ENCODE peak calls at places on chromosomes 3 and 15, in ten cellular contexts. Q is CD8-positive, alpha-beta memory T cell; A is endodermal cell; F is IMR-90; B is cardiac muscle cell; R is aorta; G is osteoblast; O is thyroid gland; W is transverse colon; H is heart right ventricle. Y is an unnamed sample.

GRCh38 chr15:74365619-74366445 is 1.6 kb downstream of the CYP11A1 start:
- DNase-seq in W (peak; percentile 27), A (peak; percentile 87), B (peak; percentile 86), H (peak; percentile 44), G (peak; percentile 92), F (peak; percentile 41), O (peak; percentile 28), R (peak; percentile 65), Q (no peak), Y (no peak)

GRCh38 chr3:44030690-44031344 is 210.9 kb upstream of the TOPAZ1 start:
- DNase-seq in O (no peak), A (no peak), H (no peak), Q (no peak), B (peak; percentile 2), F (no peak), W (no peak), G (no peak), R (no peak), Y (no peak)

GRCh38 chr3:64023861-64024223 is 548 bp upstream of the PSMD6 start:
- DNase-seq in Q (no peak), O (no peak), R (no peak), F (peak; percentile 11), A (no peak), W (no peak), B (peak; percentile 36), H (no peak), G (no peak), Y (peak; percentile 8)

GRCh38 chr3:150248116-150248864 is 159.8 kb upstream of the TSC22D2 start:
- DNase-seq in W (no peak), H (no peak), Q (no peak), F (peak; percentile 94), R (no peak), B (peak; percentile 92), A (no peak), G (peak; percentile 66), O (no peak), Y (peak; percentile 11)

GRCh38 chr15:65085990-65086679 is 9.6 kb downstream of the KBTBD13 start:
- DNase-seq in Q (no peak), H (no peak), F (peak; percentile 16), G (peak; percentile 84), O (peak; percentile 55), B (no peak), A (peak; percentile 89), R (no peak), W (peak; percentile 57), Y (peak; percentile 20)

GRCh38 chr3:149224736-149225594 is 3.3 kb upstream of the CP start:
- DNase-seq in R (no peak), A (no peak), F (peak; percentile 92), B (peak; percentile 84), Q (no peak), G (peak; percentile 77), O (no peak), H (no peak), W (no peak), Y (no peak)

GRCh38 chr15:99931703-99932603 is 198.7 kb upstream of the LYSMD4 start:
- DNase-seq in R (no peak), O (no peak), A (peak; percentile 42), Q (no peak), G (peak; percentile 79), H (no peak), B (no peak), W (no peak), F (no peak), Y (no peak)

GRCh38 chr3:184380210-184380626 is 364 bp downstream of the CHRD start:
- DNase-seq in A (peak; percentile 88), R (peak; percentile 84), F (no peak), Q (no peak), G (peak; percentile 99), H (peak; percentile 69), O (peak; percentile 43), W (peak; percentile 65), B (peak; percentile 51), Y (no peak)

GRCh38 chr3:29275309-29275708 is 5.6 kb upstream of the RBMS3 start:
- DNase-seq in B (peak; percentile 62), G (peak; percentile 43), R (no peak), A (no peak), F (peak; percentile 61), Q (no peak), W (peak; percentile 23), O (no peak), H (peak; percentile 34), Y (no peak)

GRCh38 chr15:25931846-25932245 is 68.7 kb upstream of the ATP10A start:
- DNase-seq in F (peak; percentile 20), B (no peak), W (no peak), Q (no peak), A (no peak), O (no peak), G (no peak), R (no peak), H (no peak), Y (no peak)

GRCh38 chr3:140568842-140569520 is 108.9 kb upstream of the TRIM42 start:
- DNase-seq in G (no peak), H (peak; percentile 73), B (peak; percentile 6), O (peak; percentile 84), W (no peak), F (no peak), R (peak; percentile 50), Q (no peak), A (no peak), Y (no peak)

GRCh38 chr15:42494998-42495360 is 455 bp upstream of the SNAP23 start:
- DNase-seq in O (peak; percentile 23), R (peak; percentile 64), B (peak; percentile 80), H (peak; percentile 77), W (peak; percentile 57), Q (no peak), F (peak; percentile 77), A (no peak), G (peak; percentile 94), Y (no peak)

GRCh38 chr15:60155661-60156060 is 151.6 kb downstream of the FOXB1 start:
- DNase-seq in Q (no peak), O (no peak), A (no peak), W (no peak), R (no peak), H (no peak), F (peak; percentile 16), G (peak; percentile 47), B (peak; percentile 54), Y (no peak)

GRCh38 chr3:112687214-112687613 is 46.3 kb upstream of the CCDC80 start:
- DNase-seq in H (no peak), F (no peak), W (no peak), G (no peak), R (no peak), Q (no peak), B (no peak), O (no peak), A (no peak), Y (no peak)

GRCh38 chr3:126130981-126131750 is 47.2 kb upstream of the SLC41A3 start:
- DNase-seq in W (peak; percentile 5), A (peak; percentile 30), O (no peak), R (peak; percentile 29), H (peak; percentile 2), G (no peak), Q (no peak), B (no peak), F (no peak), Y (no peak)

DNA sequence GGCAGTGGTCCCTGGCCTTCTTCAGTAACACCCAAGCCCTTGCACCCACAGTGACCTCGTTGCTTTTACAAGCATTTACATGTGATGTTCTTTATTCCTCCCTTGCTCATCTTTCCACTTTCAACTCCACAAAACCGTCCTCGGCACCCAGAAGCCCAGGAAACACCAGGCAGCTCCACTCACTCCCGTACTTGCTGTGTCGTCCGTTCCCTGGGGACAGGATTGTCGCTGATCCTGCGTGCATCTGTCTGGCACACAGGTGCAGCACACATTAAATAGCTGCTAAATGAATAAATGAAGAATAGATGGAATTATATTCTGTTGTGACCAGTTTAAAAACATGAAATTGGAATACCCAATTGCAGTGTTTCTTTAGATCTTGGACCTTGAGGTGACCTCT is 119.6 kb downstream of the PGPEP1L start:
- DNase-seq in W (no peak), Q (no peak), O (no peak), F (no peak), R (no peak), A (no peak), G (no peak), B (no peak), H (no peak), Y (no peak)
- H3K36me3 ChIP-seq in W (no peaks in the 10 kb centered on the region), Q (no peaks in the 10 kb centered on the region), O (no peaks in the 10 kb centered on the region), F (peaks cover 11% of the 10 kb centered on the region), R (no peaks in the 10 kb centered on the region), A (peaks cover 14% of the 10 kb centered on the region), G (peaks cover 7% of the 10 kb centered on the region), B (no peaks in the 10 kb centered on the region), H (no peaks in the 10 kb centered on the region), Y (no peaks in the 10 kb centered on the region)

GRCh38 chr3:105157766-105158085 is 209.0 kb upstream of the ALCAM start:
- DNase-seq in R (no peak), W (no peak), B (no peak), H (no peak), O (no peak), A (no peak), G (no peak), Q (no peak), F (no peak), Y (no peak)
- H3K4me3 ChIP-seq in R (no peak overlapping the region), W (no peak overlapping the region), B (no peak overlapping the region), H (no peak overlapping the region), O (no peak overlapping the region), A (no peak overlapping the region), G (no peak overlapping the region), Q (no peak overlapping the region), F (no peak overlapping the region), Y (no peak overlapping the region)

DNA sequence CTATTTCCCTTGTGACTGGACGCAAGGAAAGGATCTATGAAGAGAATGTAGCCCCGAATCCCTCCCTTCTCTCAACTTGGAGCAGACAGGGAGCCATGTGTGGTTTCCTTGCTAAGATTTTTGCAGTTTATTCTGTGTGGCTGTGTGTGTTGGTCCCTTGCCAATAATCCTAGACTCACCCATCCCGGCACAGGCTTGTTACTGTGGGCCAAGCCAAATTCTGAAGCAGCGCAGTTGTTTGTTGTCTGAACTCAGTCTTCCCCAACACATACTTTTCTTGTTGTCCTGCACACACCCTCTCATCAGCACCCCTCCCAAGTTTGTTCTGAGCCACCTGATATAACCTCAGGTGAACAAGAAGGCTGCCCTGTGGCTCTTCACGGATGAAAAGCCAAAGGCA is 193.2 kb upstream of the CTDSPL start:
- DNase-seq in H (peak; percentile 46), Q (no peak), W (no peak), F (no peak), A (no peak), G (no peak), B (peak; percentile 33), R (peak; percentile 66), O (peak; percentile 85), Y (no peak)
- H3K27ac ChIP-seq in H (no peak overlapping the region), Q (no peak overlapping the region), W (no peak overlapping the region), F (no peak overlapping the region), A (no peak overlapping the region), G (no peak overlapping the region), B (no peak overlapping the region), R (no peak overlapping the region), O (peak overlapping the region; percentile 84), Y (no peak overlapping the region)

GRCh38 chr3:47440131-47440530 is 35.6 kb downstream of the SCAP start:
- DNase-seq in W (no peak), Q (no peak), F (no peak), B (peak; percentile 37), G (no peak), A (peak; percentile 61), R (no peak), H (no peak), O (no peak), Y (no peak)
- H3K36me3 ChIP-seq in W (no peaks in the 10 kb centered on the region), Q (peaks cover 32% of the 10 kb centered on the region), F (peaks cover 13% of the 10 kb centered on the region), B (peaks cover 14% of the 10 kb centered on the region), G (peaks cover 26% of the 10 kb centered on the region), A (peaks cover 37% of the 10 kb centered on the region), R (peaks cover 3% of the 10 kb centered on the region), H (no peaks in the 10 kb centered on the region), O (peaks cover 11% of the 10 kb centered on the region), Y (peaks cover 54% of the 10 kb centered on the region)

GRCh38 chr15:44566176-44566575 is 29.2 kb downstream of the EIF3J start:
- DNase-seq in H (no peak), A (no peak), F (no peak), R (no peak), W (no peak), B (no peak), G (no peak), Q (no peak), O (no peak), Y (no peak)
- H3K4me3 ChIP-seq in H (no peak overlapping the region), A (no peak overlapping the region), F (no peak overlapping the region), R (no peak overlapping the region), W (no peak overlapping the region), B (no peak overlapping the region), G (no peak overlapping the region), Q (no peak overlapping the region), O (no peak overlapping the region), Y (no peak overlapping the region)

Y was measured in OCI-LY7.